ENCODE peak calls at places on chromosomes 4 and X, in five cellular contexts. J, R, B, L and U are unnamed samples.

GRCh38 chr4:152598454-152598853 is 62.6 kb upstream of the FBXW7 start:
- DNase-seq in L (no peak), J (no peak), R (no peak), B (no peak), U (no peak)

GRCh38 chr4:124964251-124964650 is 251.7 kb upstream of the ANKRD50 start:
- DNase-seq in R (no peak), J (no peak), B (no peak), L (no peak), U (no peak)

GRCh38 chrX:65643046-65643785 is 24.2 kb upstream of the MSN start:
- DNase-seq in B (no peak), R (no peak), L (no peak), J (no peak), U (no peak)

GRCh38 chr4:24657768-24658617 is 73.6 kb upstream of the DHX15 start:
- DNase-seq in J (peak), B (peak), R (peak), L (no peak), U (peak)

GRCh38 chr4:73620115-73620792 is at the start of gene RASSF6:
- DNase-seq in L (no peak), J (no peak), R (peak), B (peak), U (no peak)

GRCh38 chrX:107118322-107119147 is at the start of gene RBM41:
- DNase-seq in J (peak), R (peak), B (peak), L (peak), U (peak)

GRCh38 chr4:86891785-86892638 is at the start of gene C4orf36:
- DNase-seq in L (peak), B (peak), R (peak), J (peak), U (peak)

GRCh38 chr4:166091914-166092510 is 219.0 kb downstream of the TLL1 start:
- DNase-seq in R (no peak), L (peak), B (no peak), J (no peak), U (no peak)

GRCh38 chr4:1794809-1795303 is 1.8 kb downstream of the FGFR3 start:
- DNase-seq in L (peak), R (no peak), J (no peak), B (no peak), U (no peak)

GRCh38 chrX:84501798-84502628 is at the start of gene HDX:
- DNase-seq in R (peak), B (peak), J (peak), L (peak), U (peak)

GRCh38 chr4:74005528-74005927 is 7.1 kb upstream of the CXCL5 start:
- DNase-seq in B (no peak), L (no peak), J (no peak), R (no peak), U (no peak)

GRCh38 chrX:103464071-103464773 is 55.1 kb downstream of the RAB40A start:
- DNase-seq in J (no peak), L (peak), B (no peak), R (no peak), U (no peak)

GRCh38 chr4:30716671-30717207 is 3.4 kb upstream of the PCDH7 start:
- DNase-seq in R (no peak), L (no peak), J (no peak), B (no peak), U (no peak)

GRCh38 chrX:27915617-27916016 is 65.6 kb downstream of the DCAF8L1 start:
- DNase-seq in L (no peak), R (no peak), J (no peak), B (peak), U (no peak)

GRCh38 chr4:141158219-141158618 is 24.9 kb upstream of the RNF150 start:
- DNase-seq in L (peak), R (no peak), J (no peak), B (no peak), U (no peak)

GRCh38 chr4:190016369-190017289 is 10.4 kb downstream of the FRG2 start:
- DNase-seq in R (no peak), J (no peak), L (no peak), B (no peak), U (no peak)

GRCh38 chr4:153114771-153115321 is 89.4 kb upstream of the TRIM2 start:
- DNase-seq in L (no peak), B (no peak), R (peak), J (peak), U (peak)

GRCh38 chr4:6562931-6563901 is 11.8 kb upstream of the MAN2B2 start:
- DNase-seq in L (no peak), J (no peak), R (no peak), B (no peak), U (no peak)

GRCh38 chrX:153766098-153766817 is 2.2 kb downstream of the PLXNB3 start:
- DNase-seq in R (no peak), J (no peak), B (no peak), L (peak), U (peak)

GRCh38 chrX:109841257-109841656 is 108.2 kb upstream of the ACSL4 start:
- DNase-seq in B (no peak), J (no peak), L (no peak), R (no peak), U (no peak)

GRCh38 chr4:2250003-2250763 is 8.3 kb upstream of the HAUS3 start:
- DNase-seq in L (no peak), B (peak), J (peak), R (peak), U (no peak)

GRCh38 chrX:129347291-129347690 is 176.0 kb downstream of the SMARCA1 start:
- DNase-seq in R (no peak), L (no peak), J (no peak), B (no peak), U (no peak)

GRCh38 chrX:81195712-81196111 is 6.0 kb downstream of the HMGN5 start:
- DNase-seq in L (peak), R (peak), J (no peak), B (peak), U (peak)

GRCh38 chr4:95007998-95008397 is 250.2 kb downstream of the BMPR1B start:
- DNase-seq in J (no peak), L (no peak), R (no peak), B (no peak), U (no peak)

GRCh38 chr4:74105656-74106275 is 6.8 kb upstream of the CXCL2 start:
- DNase-seq in L (no peak), B (no peak), R (no peak), J (no peak), U (no peak)

GRCh38 chrX:153707406-153707805 is 16.8 kb downstream of the BCAP31 start:
- DNase-seq in R (no peak), J (no peak), L (no peak), B (no peak), U (no peak)

GRCh38 chr4:123343400-123344060 is 53.1 kb upstream of the SPRY1 start:
- DNase-seq in B (no peak), R (no peak), J (peak), L (no peak), U (no peak)

DNA sequence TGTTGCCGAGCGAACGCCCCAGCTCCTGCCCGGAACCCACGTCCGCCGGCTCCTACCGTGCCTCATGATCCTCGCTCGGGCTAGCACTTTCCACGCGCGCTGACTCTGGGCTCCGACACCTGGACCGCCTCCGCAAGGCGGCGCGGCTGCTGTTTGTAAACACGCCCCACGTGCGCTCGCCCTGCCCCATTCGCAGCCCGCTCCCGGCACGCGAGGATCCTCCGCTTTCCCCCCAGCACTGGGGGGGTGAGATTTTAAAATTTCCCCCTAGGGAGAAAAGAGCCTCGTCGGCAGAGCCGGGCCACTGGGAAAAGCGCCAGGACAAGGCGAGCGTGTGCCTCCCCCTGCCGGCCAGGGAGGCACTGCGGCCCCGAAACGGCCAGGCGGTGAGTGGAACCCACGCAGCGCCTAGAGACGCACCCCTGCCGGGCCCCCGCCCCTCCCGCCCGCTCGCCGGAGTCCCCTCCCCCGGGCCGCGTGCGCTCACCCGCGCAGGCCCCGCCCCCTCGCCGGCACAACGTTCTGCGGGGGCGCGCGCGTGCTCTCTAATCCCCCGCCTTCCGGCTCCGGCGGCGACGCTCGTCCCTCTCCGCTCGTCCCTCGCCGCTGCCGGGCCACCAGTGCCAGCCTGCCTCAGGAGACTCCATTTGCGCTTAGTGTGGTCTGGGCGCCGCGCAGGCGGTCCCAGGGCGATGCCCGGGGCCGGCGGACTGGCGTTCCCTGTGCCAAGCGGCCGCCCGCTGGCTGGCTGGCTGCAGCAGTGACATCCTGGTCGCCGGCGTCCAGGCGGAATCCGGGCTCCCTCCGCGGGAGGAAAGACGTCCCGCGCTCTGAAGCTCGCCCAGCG is at the start of gene TIGD2:
- DNase-seq in B (peak), J (peak), L (peak), R (peak), U (peak)
- TF ChIP-seq POLR2A in B (peak), J (no peak), L (peak), R (no peak), U (peak)

DNA sequence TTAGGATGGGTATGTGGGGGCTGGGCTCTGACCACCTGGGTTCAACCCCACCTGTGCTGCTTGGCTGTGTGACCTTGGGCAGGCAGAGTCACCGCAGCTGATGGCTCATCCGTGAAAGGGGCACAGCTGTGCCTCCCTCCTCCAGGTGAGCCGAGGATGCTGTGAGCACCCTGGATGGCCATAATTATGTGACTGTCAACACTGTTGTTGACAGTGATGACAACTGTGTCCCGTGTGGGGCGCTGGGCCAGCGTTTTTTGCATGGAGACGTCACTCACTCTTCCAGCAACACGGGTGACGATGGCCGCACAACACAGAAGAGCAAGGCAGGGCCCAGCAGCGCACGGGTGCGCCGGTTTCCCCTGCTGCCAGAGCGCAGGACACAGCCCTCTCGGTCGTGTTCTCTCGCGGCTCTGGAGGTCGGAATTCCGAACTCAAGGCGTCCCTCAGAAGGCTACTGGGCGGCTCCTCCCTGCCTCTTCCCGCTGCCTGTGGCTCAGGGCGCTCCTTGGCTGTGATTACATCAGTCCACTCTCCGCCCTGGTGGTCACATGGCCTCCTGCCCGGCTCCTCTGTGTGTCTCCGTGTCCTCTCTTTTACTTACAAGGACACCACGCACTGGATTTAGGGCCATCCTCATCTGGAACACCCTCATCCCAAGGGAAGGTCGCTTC is 1.3 kb downstream of the SH3TC1 start:
- DNase-seq in B (peak), L (no peak), J (peak), R (peak), U (no peak)
- TF ChIP-seq POLR2A in B (no peak), L (no peak), J (no peak), R (no peak), U (no peak)

GRCh38 chr4:21882050-21882839 is 66.3 kb downstream of the KCNIP4 start:
- DNase-seq in B (no peak), J (no peak), R (no peak), L (no peak), U (no peak)
- TF ChIP-seq POLR2A in B (no peak), J (no peak), R (no peak), L (no peak), U (no peak)

DNA sequence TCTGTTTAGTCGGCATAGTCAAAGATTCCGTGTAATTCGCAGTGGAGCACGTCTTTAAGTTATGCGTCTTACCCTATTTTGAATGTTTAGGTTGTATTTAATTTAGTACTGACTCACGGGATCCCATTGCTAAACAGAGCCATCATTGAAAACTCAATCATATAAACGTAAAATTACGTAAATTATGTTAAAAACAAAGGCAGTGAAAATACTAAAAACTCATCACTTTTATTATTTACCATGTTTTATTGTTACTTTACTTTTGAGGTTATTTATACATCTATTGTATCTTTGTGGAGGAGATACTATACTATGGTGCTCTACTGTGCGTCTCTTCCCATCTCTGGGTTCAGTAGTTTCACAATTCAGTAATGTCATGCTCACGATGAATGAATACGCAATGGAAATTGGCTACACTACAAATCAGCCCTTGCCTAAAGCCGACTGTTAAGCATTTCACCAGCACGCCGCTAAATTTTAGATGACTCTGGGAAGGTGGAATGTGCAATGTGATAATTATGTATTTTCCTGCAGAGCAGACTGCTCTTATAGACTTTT is 944 bp downstream of the FUNDC2 start:
- DNase-seq in L (peak), J (no peak), B (no peak), R (no peak), U (no peak)
- TF ChIP-seq POLR2A in L (peak), J (no peak), B (no peak), R (no peak), U (no peak)

GRCh38 chrX:46327229-46328081 is 217.8 kb downstream of the ZNF674 start:
- DNase-seq in J (no peak), R (peak), L (no peak), B (peak), U (no peak)
- TF ChIP-seq POLR2A in J (no peak), R (no peak), L (no peak), B (no peak), U (no peak)

GRCh38 chr4:84582302-84582987 is 482 bp upstream of the CDS1 start:
- DNase-seq in J (peak), B (peak), R (peak), L (peak), U (no peak)
- TF ChIP-seq POLR2A in J (no peak), B (peak), R (peak), L (no peak), U (no peak)

GRCh38 chrX:70509078-70509477 is 64.4 kb downstream of the DLG3 start:
- DNase-seq in J (no peak), L (no peak), B (no peak), R (no peak), U (no peak)

GRCh38 chrX:70508296-70508911 is 63.8 kb downstream of the DLG3 start:
- DNase-seq in J (no peak), L (no peak), B (no peak), R (no peak), U (no peak)

GRCh38 chrX:70504772-70505450 is 60.3 kb downstream of the DLG3 start:
- DNase-seq in B (no peak), L (no peak), R (no peak), J (no peak), U (no peak)

GRCh38 chrX:70500826-70501225 is 56.2 kb downstream of the DLG3 start:
- DNase-seq in R (no peak), B (no peak), J (no peak), L (no peak), U (no peak)

GRCh38 chrX:70505451-70505841 is 60.8 kb downstream of the DLG3 start:
- DNase-seq in B (no peak), L (no peak), J (no peak), R (no peak), U (no peak)
- TF ChIP-seq POLR2A in B (no peak), L (no peak), J (no peak), R (no peak), U (no peak)